ENCODE peak calls at places on chromosomes 3 and 15, in seven cellular contexts. One of them, this sample, is unnamed.

GRCh38 chr3:179224584-179224983 is 26.3 kb downstream of the KCNMB3 start:
- DNase-seq in Panc1: no peak
- DNase-seq in K562: no peak
- DNase-seq in H1: no peak
- DNase-seq in HCT116: no peak
- DNase-seq in GM12878: no peak
- DNase-seq in SK-N-SH: no peak
- DNase-seq in this sample: no peak

GRCh38 chr15:73686781-73687256 is 2.6 kb downstream of the CD276 start:
- DNase-seq in Panc1: no peak
- DNase-seq in K562: peak
- DNase-seq in H1: no peak
- DNase-seq in HCT116: no peak
- DNase-seq in GM12878: no peak
- DNase-seq in SK-N-SH: no peak
- DNase-seq in this sample: no peak

GRCh38 chr3:166902374-166902773 is 477.7 kb downstream of the ZBBX start:
- DNase-seq in Panc1: no peak
- DNase-seq in K562: no peak
- DNase-seq in H1: no peak
- DNase-seq in HCT116: no peak
- DNase-seq in GM12878: no peak
- DNase-seq in SK-N-SH: no peak
- DNase-seq in this sample: no peak

GRCh38 chr15:70526221-70526973 is 237.0 kb downstream of the UACA start:
- DNase-seq in Panc1: no peak
- DNase-seq in K562: no peak
- DNase-seq in H1: no peak
- DNase-seq in HCT116: peak
- DNase-seq in GM12878: no peak
- DNase-seq in SK-N-SH: peak
- DNase-seq in this sample: no peak

GRCh38 chr15:101262551-101262950 is 10.7 kb upstream of the CHSY1 start:
- DNase-seq in Panc1: no peak
- DNase-seq in K562: no peak
- DNase-seq in H1: no peak
- DNase-seq in HCT116: no peak
- DNase-seq in GM12878: no peak
- DNase-seq in SK-N-SH: no peak
- DNase-seq in this sample: no peak

GRCh38 chr3:50165388-50166308 is 10.5 kb downstream of the SEMA3F start:
- DNase-seq in Panc1: no peak
- DNase-seq in K562: no peak
- DNase-seq in H1: no peak
- DNase-seq in HCT116: no peak
- DNase-seq in GM12878: no peak
- DNase-seq in SK-N-SH: no peak
- DNase-seq in this sample: no peak

GRCh38 chr15:88674661-88675060 is 35.8 kb downstream of the ISG20 start:
- DNase-seq in Panc1: no peak
- DNase-seq in K562: no peak
- DNase-seq in H1: no peak
- DNase-seq in HCT116: no peak
- DNase-seq in GM12878: no peak
- DNase-seq in SK-N-SH: no peak
- DNase-seq in this sample: no peak

GRCh38 chr3:44981751-44982150 is 5.7 kb downstream of the EXOSC7 start:
- DNase-seq in Panc1: no peak
- DNase-seq in K562: no peak
- DNase-seq in H1: no peak
- DNase-seq in HCT116: no peak
- DNase-seq in GM12878: no peak
- DNase-seq in SK-N-SH: no peak
- DNase-seq in this sample: no peak

GRCh38 chr3:94303897-94304296 is 241.0 kb downstream of the NSUN3 start:
- DNase-seq in Panc1: no peak
- DNase-seq in K562: no peak
- DNase-seq in H1: no peak
- DNase-seq in HCT116: no peak
- DNase-seq in GM12878: no peak
- DNase-seq in SK-N-SH: no peak
- DNase-seq in this sample: no peak

GRCh38 chr3:30904986-30905385 is 10.5 kb upstream of the GADL1 start:
- DNase-seq in Panc1: no peak
- DNase-seq in K562: no peak
- DNase-seq in H1: no peak
- DNase-seq in HCT116: no peak
- DNase-seq in GM12878: no peak
- DNase-seq in SK-N-SH: no peak
- DNase-seq in this sample: no peak

GRCh38 chr3:160355826-160356225 is 43.2 kb downstream of the IFT80 start:
- DNase-seq in Panc1: no peak
- DNase-seq in K562: no peak
- DNase-seq in H1: no peak
- DNase-seq in HCT116: no peak
- DNase-seq in GM12878: no peak
- DNase-seq in SK-N-SH: peak
- DNase-seq in this sample: no peak

GRCh38 chr3:50355829-50356552 is 3.3 kb downstream of the TMEM115 start:
- DNase-seq in Panc1: no peak
- DNase-seq in K562: no peak
- DNase-seq in H1: no peak
- DNase-seq in HCT116: no peak
- DNase-seq in GM12878: no peak
- DNase-seq in SK-N-SH: no peak
- DNase-seq in this sample: no peak

GRCh38 chr3:159486580-159486979 is 502.1 kb upstream of the IL12A start:
- DNase-seq in Panc1: no peak
- DNase-seq in K562: no peak
- DNase-seq in H1: peak
- DNase-seq in HCT116: peak
- DNase-seq in GM12878: no peak
- DNase-seq in SK-N-SH: no peak
- DNase-seq in this sample: peak

GRCh38 chr3:28912120-28912885 is 368.6 kb upstream of the RBMS3 start:
- DNase-seq in Panc1: no peak
- DNase-seq in K562: no peak
- DNase-seq in H1: no peak
- DNase-seq in HCT116: no peak
- DNase-seq in GM12878: no peak
- DNase-seq in SK-N-SH: no peak
- DNase-seq in this sample: no peak

GRCh38 chr15:45799508-45799907 is 164.7 kb downstream of the SQOR start:
- DNase-seq in Panc1: no peak
- DNase-seq in K562: no peak
- DNase-seq in H1: no peak
- DNase-seq in HCT116: no peak
- DNase-seq in GM12878: no peak
- DNase-seq in SK-N-SH: no peak
- DNase-seq in this sample: no peak

GRCh38 chr3:23950303-23950702 is 5.2 kb downstream of the NR1D2 start:
- DNase-seq in Panc1: no peak
- DNase-seq in K562: no peak
- DNase-seq in H1: no peak
- DNase-seq in HCT116: no peak
- DNase-seq in GM12878: no peak
- DNase-seq in SK-N-SH: no peak
- DNase-seq in this sample: no peak

GRCh38 chr3:40258555-40258954 is 51.0 kb upstream of the EIF1B start:
- DNase-seq in Panc1: no peak
- DNase-seq in K562: no peak
- DNase-seq in H1: peak
- DNase-seq in HCT116: peak
- DNase-seq in GM12878: no peak
- DNase-seq in SK-N-SH: no peak
- DNase-seq in this sample: no peak

GRCh38 chr15:64246364-64247189 is 83.8 kb upstream of the PPIB start:
- DNase-seq in Panc1: peak
- DNase-seq in K562: peak
- DNase-seq in H1: peak
- DNase-seq in HCT116: peak
- DNase-seq in GM12878: peak
- DNase-seq in SK-N-SH: no peak
- DNase-seq in this sample: peak

GRCh38 chr3:151312972-151313371 is 3.6 kb downstream of the GPR87 start:
- DNase-seq in Panc1: no peak
- DNase-seq in K562: no peak
- DNase-seq in H1: no peak
- DNase-seq in HCT116: no peak
- DNase-seq in GM12878: no peak
- DNase-seq in SK-N-SH: no peak
- DNase-seq in this sample: no peak

GRCh38 chr3:151314593-151314992 is 2.0 kb downstream of the GPR87 start:
- DNase-seq in Panc1: no peak
- DNase-seq in K562: no peak
- DNase-seq in H1: no peak
- DNase-seq in HCT116: no peak
- DNase-seq in GM12878: no peak
- DNase-seq in SK-N-SH: no peak
- DNase-seq in this sample: no peak

GRCh38 chr3:151315846-151316245 is 774 bp downstream of the GPR87 start:
- DNase-seq in Panc1: no peak
- DNase-seq in K562: no peak
- DNase-seq in H1: no peak
- DNase-seq in HCT116: no peak
- DNase-seq in GM12878: no peak
- DNase-seq in SK-N-SH: no peak
- DNase-seq in this sample: no peak

GRCh38 chr3:151315136-151315535 is 1.5 kb downstream of the GPR87 start:
- DNase-seq in Panc1: no peak
- DNase-seq in K562: no peak
- DNase-seq in H1: no peak
- DNase-seq in HCT116: no peak
- DNase-seq in GM12878: no peak
- DNase-seq in SK-N-SH: no peak
- DNase-seq in this sample: no peak

GRCh38 chr3:151314132-151314531 is 2.5 kb downstream of the GPR87 start:
- DNase-seq in Panc1: no peak
- DNase-seq in K562: no peak
- DNase-seq in H1: no peak
- DNase-seq in HCT116: no peak
- DNase-seq in GM12878: no peak
- DNase-seq in SK-N-SH: no peak
- DNase-seq in this sample: no peak
- TF ChIP-seq CTCF in Panc1: no peak
- TF ChIP-seq CTCF in K562: no peak
- TF ChIP-seq CTCF in H1: no peak
- TF ChIP-seq CTCF in HCT116: no peak
- TF ChIP-seq CTCF in GM12878: no peak
- TF ChIP-seq CTCF in SK-N-SH: no peak
- TF ChIP-seq CTCF in this sample: no peak

GRCh38 chr3:195154111-195154791 is 116.7 kb downstream of the XXYLT1 start:
- DNase-seq in Panc1: no peak
- DNase-seq in K562: no peak
- DNase-seq in H1: no peak
- DNase-seq in HCT116: no peak
- DNase-seq in GM12878: no peak
- DNase-seq in SK-N-SH: no peak
- DNase-seq in this sample: no peak
- TF ChIP-seq SIN3A in Panc1: no peak
- TF ChIP-seq SIN3A in K562: no peak
- TF ChIP-seq SIN3A in H1: no peak
- TF ChIP-seq SIN3A in HCT116: no peak
- TF ChIP-seq SIN3A in GM12878: no peak
- TF ChIP-seq SIN3A in SK-N-SH: no peak
- TF ChIP-seq SIN3A in this sample: no peak

DNA sequence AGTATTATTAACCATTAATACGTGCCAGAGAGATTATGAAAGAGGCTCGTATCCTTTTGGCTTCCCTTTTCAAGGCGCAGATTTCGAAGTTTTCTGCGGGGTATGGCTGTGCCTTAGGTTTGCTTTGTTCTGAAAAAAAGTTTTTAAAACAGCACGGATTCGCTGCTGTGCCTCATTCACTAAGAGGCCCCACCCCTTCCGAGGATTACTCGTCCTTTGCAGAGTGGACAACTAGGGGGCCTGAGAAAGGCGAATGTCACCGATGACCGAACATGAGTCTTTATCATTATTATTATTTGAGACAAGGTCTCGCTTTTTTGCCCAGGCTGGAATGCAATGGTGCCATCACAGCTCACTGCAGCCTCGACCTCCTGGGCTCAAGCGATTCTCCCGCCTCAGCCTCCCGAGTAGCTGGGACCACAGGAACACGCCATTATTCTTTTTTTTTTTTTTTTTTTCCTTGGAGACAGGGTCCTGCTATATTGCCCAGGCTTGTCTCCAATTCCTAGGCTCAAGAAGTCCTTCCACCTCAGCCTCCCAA is 684 bp upstream of the RPS27L start:
- DNase-seq in Panc1: no peak
- DNase-seq in K562: peak
- DNase-seq in H1: no peak
- DNase-seq in HCT116: peak
- DNase-seq in GM12878: no peak
- DNase-seq in SK-N-SH: peak
- DNase-seq in this sample: peak
- TF ChIP-seq CTCF in Panc1: no peak
- TF ChIP-seq CTCF in K562: no peak
- TF ChIP-seq CTCF in H1: no peak
- TF ChIP-seq CTCF in HCT116: no peak
- TF ChIP-seq CTCF in GM12878: no peak
- TF ChIP-seq CTCF in SK-N-SH: peak
- TF ChIP-seq CTCF in this sample: no peak

GRCh38 chr15:61062268-61062667 is 166.8 kb downstream of the RORA start:
- DNase-seq in Panc1: no peak
- DNase-seq in K562: no peak
- DNase-seq in H1: no peak
- DNase-seq in HCT116: no peak
- DNase-seq in GM12878: no peak
- DNase-seq in SK-N-SH: no peak
- DNase-seq in this sample: no peak

GRCh38 chr15:61069369-61070075 is 159.6 kb downstream of the RORA start:
- DNase-seq in Panc1: no peak
- DNase-seq in K562: no peak
- DNase-seq in H1: no peak
- DNase-seq in HCT116: no peak
- DNase-seq in GM12878: no peak
- DNase-seq in SK-N-SH: peak
- DNase-seq in this sample: no peak

GRCh38 chr15:61063875-61064320 is 165.2 kb downstream of the RORA start:
- DNase-seq in Panc1: no peak
- DNase-seq in K562: no peak
- DNase-seq in H1: no peak
- DNase-seq in HCT116: no peak
- DNase-seq in GM12878: no peak
- DNase-seq in SK-N-SH: no peak
- DNase-seq in this sample: no peak

GRCh38 chr15:61070111-61070901 is 158.8 kb downstream of the RORA start:
- DNase-seq in Panc1: no peak
- DNase-seq in K562: no peak
- DNase-seq in H1: no peak
- DNase-seq in HCT116: no peak
- DNase-seq in GM12878: no peak
- DNase-seq in SK-N-SH: no peak
- DNase-seq in this sample: no peak

DNA sequence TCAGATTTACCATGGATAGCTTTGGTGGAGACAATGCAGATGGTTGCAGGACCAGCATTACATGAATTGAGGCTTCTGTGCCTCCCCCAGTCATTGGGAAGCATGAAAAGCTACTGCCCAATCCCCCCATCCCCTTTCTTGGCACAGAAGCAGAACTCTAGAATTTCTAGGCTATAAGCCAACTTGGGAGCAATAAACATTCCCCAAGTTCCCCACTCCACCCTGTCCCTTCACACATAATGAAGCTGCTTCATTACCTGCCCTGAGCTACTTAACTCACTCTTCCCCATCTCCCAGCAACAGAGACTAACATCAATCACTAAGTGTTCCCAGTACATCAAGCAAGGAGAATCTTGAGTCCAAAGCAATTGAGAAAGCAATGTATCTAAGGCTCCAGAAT is 164.4 kb downstream of the RORA start:
- DNase-seq in Panc1: no peak
- DNase-seq in K562: no peak
- DNase-seq in H1: no peak
- DNase-seq in HCT116: no peak
- DNase-seq in GM12878: no peak
- DNase-seq in SK-N-SH: no peak
- DNase-seq in this sample: no peak
- TF ChIP-seq SIN3A in Panc1: no peak
- TF ChIP-seq SIN3A in K562: no peak
- TF ChIP-seq SIN3A in H1: no peak
- TF ChIP-seq SIN3A in HCT116: no peak
- TF ChIP-seq SIN3A in GM12878: no peak
- TF ChIP-seq SIN3A in SK-N-SH: no peak
- TF ChIP-seq SIN3A in this sample: no peak

This sample was measured in HepG2.